ENCODE peak calls at places on chromosome 15, in five cellular contexts. U is mesendoderm, Z is upper lobe of right lung, R is tibial artery, S is body of pancreas. J is an unnamed sample.
A peak's percentile ranks its signal among the peaks of the same experiment; 100 is the strongest.

GRCh38 chr15:40338041-40338657 is 2.6 kb downstream of the CCDC9B start:
- DNase-seq in S (peak; percentile 73), U (peak; percentile 91), R (peak; percentile 67), Z (peak; percentile 89), J (peak; percentile 41)

GRCh38 chr15:71812966-71813722 is 2.8 kb downstream of the NR2E3 start:
- DNase-seq in S (no peak), R (no peak), Z (no peak), U (no peak), J (peak; percentile 28)

GRCh38 chr15:42584031-42584765 is 8.8 kb downstream of the STARD9 start:
- DNase-seq in R (no peak), Z (no peak), S (no peak), U (peak; percentile 82), J (no peak)

GRCh38 chr15:74200871-74201419 is 1.6 kb downstream of the STRA6 start:
- DNase-seq in Z (no peak), S (no peak), U (peak; percentile 41), R (peak; percentile 33), J (peak; percentile 57)

GRCh38 chr15:62647195-62647865 is 395.2 kb upstream of the TPM1 start:
- DNase-seq in R (no peak), S (no peak), U (peak; percentile 50), Z (no peak), J (peak; percentile 84)

GRCh38 chr15:70669006-70669602 is 94.3 kb downstream of the UACA start:
- DNase-seq in R (no peak), S (no peak), U (peak; percentile 28), Z (no peak), J (no peak)

GRCh38 chr15:69414702-69415161 is 583 bp downstream of the KIF23 start:
- DNase-seq in U (peak; percentile 81), S (peak; percentile 16), R (peak; percentile 40), Z (no peak), J (no peak)

GRCh38 chr15:48557335-48557734 is 88.2 kb downstream of the FBN1 start:
- DNase-seq in S (peak; percentile 22), U (no peak), Z (no peak), R (no peak), J (peak; percentile 19)

GRCh38 chr15:59244337-59244736 is 37.7 kb downstream of the LDHAL6B start:
- DNase-seq in R (no peak), Z (no peak), U (no peak), S (no peak), J (no peak)

GRCh38 chr15:25504307-25504706 is 65.5 kb upstream of the UBE3A start:
- DNase-seq in U (no peak), Z (no peak), S (no peak), R (no peak), J (no peak)

GRCh38 chr15:99321477-99321876 is 70.2 kb downstream of the LRRC28 start:
- DNase-seq in S (no peak), Z (no peak), U (no peak), R (no peak), J (no peak)

GRCh38 chr15:99326235-99326634 is 75.0 kb downstream of the LRRC28 start:
- DNase-seq in U (no peak), R (no peak), Z (no peak), S (no peak), J (peak; percentile 56)

GRCh38 chr15:99324700-99325099 is 73.4 kb downstream of the LRRC28 start:
- DNase-seq in Z (no peak), R (no peak), S (no peak), U (no peak), J (no peak)

GRCh38 chr15:99322643-99323405 is 71.5 kb downstream of the LRRC28 start:
- DNase-seq in U (no peak), R (no peak), Z (no peak), S (no peak), J (no peak)

DNA sequence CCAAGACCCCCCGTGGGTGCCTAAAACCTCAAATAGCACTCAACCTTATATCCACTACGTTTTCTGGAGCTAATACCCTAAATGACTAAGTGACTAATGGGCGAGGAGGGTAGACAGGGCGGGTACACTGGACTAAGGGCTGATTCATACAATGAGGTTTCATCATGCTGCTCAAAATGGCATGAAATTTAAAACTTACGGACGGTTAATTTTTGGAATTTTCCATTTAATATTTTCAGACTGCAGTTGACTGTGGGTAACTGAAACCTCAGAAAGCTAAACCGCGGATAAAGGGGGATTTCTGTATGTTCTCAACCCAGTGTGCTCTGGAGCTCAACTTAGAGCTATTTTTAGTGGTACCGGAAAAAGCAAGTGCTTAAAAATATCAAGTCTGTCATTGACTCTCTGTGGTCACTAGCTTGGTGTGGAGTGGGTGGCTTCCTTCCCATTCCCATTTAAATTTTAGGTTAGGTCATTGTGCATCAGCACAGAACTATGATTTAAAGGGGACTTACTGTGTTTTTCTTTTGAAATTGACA is 72.9 kb downstream of the LRRC28 start:
- DNase-seq in U (no peak), Z (no peak), R (peak; percentile 36), S (no peak), J (peak; percentile 34)
- H3K36me3 ChIP-seq in U (no peaks in the 10 kb centered on the region), Z (no peaks in the 10 kb centered on the region), R (no peaks in the 10 kb centered on the region), S (no peaks in the 10 kb centered on the region), J (no peaks in the 10 kb centered on the region)

GRCh38 chr15:100721758-100722550 is 119.6 kb downstream of the ASB7 start:
- DNase-seq in S (peak; percentile 63), U (no peak), R (peak; percentile 80), Z (no peak), J (peak; percentile 78)
- H3K27ac ChIP-seq in S (peak overlapping the region; percentile 80), U (no peak overlapping the region), R (peak overlapping the region; percentile 39), Z (peak overlapping the region; percentile 76), J (peak overlapping the region; percentile 65)

DNA sequence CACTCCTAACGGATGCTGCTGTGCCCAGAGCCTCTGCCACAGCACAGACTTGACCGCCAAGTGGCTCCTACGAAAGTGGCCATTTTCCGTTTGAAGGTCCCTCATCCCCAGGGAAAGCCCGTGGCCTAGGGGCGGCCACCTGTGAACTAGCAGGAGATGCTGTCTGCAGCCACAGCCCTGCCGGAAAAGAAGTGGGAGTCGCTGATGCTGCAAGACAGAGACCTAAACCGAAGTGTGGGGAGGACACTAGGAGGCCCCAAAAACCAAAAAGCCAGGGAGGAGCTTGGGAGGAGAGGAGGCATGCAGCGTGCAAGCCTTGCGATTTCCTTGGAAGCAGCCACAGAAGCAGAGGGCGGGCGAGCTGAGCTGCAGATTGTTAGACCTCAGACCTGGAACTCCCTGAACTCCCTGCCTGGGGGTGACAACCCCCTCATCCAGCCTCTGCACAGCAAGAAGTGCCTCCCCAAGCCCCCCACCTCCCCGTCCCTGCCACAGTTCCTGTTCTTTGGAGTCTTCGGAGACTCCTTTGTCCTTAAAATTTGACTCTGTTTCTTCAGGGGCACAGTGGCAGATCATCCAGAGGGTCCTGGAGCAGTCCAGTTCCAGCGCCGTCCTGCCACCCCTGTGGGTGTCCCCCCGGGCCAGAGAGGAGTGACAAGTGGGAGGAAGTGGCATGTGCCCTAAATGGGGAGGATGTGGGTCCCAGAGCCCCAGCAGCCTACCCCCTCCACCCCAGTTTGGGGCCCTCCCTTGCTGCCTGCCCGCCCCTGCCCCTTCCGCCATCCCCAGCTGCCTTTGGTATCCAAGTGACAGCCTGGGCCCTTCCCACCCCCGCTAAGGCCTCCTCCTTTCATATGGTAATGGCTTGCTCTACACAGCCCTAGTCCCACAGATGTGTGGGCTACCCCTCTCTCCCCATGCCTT is 43.7 kb downstream of the KLHL25 start:
- DNase-seq in Z (no peak), U (peak; percentile 75), R (peak; percentile 59), S (no peak), J (no peak)
- H3K36me3 ChIP-seq in Z (peaks cover 31% of the 10 kb centered on the region), U (no peaks in the 10 kb centered on the region), R (peaks cover 14% of the 10 kb centered on the region), S (no peaks in the 10 kb centered on the region), J (no peaks in the 10 kb centered on the region)

DNA sequence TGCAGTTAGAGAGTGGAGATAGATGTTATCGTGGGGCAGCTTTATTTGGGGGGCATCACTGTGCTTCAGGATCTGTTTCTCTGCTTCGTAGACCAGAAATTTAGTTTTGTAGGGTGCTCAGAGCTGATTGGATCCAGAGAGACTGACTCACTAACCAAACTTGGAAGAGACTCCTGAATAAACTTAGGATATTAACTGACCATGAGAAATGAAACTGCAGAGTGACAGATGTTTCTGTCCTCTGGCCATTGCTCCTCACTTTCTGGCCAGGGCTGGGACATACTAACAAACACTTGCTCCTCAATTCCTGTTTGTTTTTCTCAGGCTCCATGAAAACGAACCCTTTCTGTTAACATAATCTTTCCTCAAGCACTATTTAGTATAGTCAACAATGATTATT is 4.3 kb downstream of the ZNF592 start:
- DNase-seq in Z (no peak), S (no peak), U (no peak), R (no peak), J (peak; percentile 23)
- H3K27ac ChIP-seq in Z (peak overlapping the region; percentile 47), S (peak overlapping the region; percentile 19), U (no peak overlapping the region), R (peak overlapping the region; percentile 100), J (peak overlapping the region; percentile 98)

GRCh38 chr15:50740955-50741354 is 24.6 kb downstream of the SPPL2A start:
- DNase-seq in R (no peak), S (no peak), Z (no peak), U (no peak), J (no peak)
- H3K36me3 ChIP-seq in R (peaks cover 51% of the 10 kb centered on the region), S (peaks cover 3% of the 10 kb centered on the region), Z (peaks cover 63% of the 10 kb centered on the region), U (no peaks in the 10 kb centered on the region), J (peaks cover 2% of the 10 kb centered on the region)

DNA sequence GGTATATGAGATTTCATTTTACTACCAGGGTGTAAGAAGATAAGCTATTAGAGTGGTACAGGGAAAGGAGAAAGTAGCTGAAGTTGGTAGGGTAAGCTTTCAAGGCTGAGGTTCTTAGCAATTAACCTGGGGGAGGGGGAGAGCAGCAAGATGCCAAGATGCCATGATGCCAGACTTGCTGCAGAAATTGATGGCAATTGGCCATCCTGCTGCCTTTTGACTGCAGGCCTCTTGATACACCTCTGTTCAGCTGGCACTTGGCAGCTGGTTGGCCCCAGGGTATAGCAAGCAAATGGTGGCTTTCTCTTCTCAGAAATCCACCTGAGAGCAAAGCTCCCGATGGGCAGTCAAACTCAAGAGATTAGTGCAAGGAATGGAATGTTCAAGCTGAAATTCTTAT is 21.4 kb upstream of the DPH6 start:
- DNase-seq in R (no peak), Z (no peak), S (peak; percentile 15), U (no peak), J (no peak)
- H3K27ac ChIP-seq in R (no peak overlapping the region), Z (no peak overlapping the region), S (no peak overlapping the region), U (no peak overlapping the region), J (no peak overlapping the region)

DNA sequence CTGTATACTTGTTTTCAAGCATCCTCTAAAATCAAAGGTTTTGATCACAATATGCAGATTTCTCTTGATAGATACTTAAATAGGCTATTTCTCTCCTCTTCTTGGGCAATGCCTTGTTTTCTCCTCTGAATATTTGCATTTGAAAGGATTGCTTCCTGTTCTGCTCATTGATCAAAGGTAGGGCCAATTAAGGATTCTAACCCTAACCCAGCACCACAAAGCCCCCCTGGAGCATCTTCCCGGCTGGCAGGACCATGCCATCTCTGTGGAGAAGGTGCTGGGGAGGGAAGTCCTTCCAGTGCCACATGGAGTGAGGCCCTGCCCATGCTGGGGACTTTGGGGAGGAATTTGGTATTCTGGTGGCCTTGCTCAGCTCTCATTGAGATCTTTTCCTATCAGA is 11.3 kb upstream of the NIPA2 start:
- DNase-seq in U (no peak), S (no peak), R (no peak), Z (no peak), J (no peak)
- H3K36me3 ChIP-seq in U (peaks cover 8% of the 10 kb centered on the region), S (no peaks in the 10 kb centered on the region), R (peaks cover 20% of the 10 kb centered on the region), Z (peaks cover 38% of the 10 kb centered on the region), J (no peaks in the 10 kb centered on the region)